ENCODE peak calls at places on chromosomes 5 and 9, in six cellular contexts. One of them, this sample, is unnamed.

GRCh38 chr9:35776018-35776417 is 15.4 kb upstream of the NPR2 start:
- DNase-seq in SW 1271: no peak
- DNase-seq in activated T-helper 2 cell treated with anti-CD3 and anti-CD28 coated beads, Interferon-gamma antibody, Interleukin-2, Interleukin-4, amounts not matched to agents 10 μg/mL and 5 μg/mL and 100 μg/mL, durations not matched to agents 14 hours and 24 hours and 36 hours: no peak
- DNase-seq in stimulated activated CD4-positive, alpha-beta T cell treated with anti-CD3 and anti-CD28 coated beads, Interleukin-1b, Interleukin-23, amount 100 ng/mL, for 24 hours: no peak
- DNase-seq in GOT3: no peak
- DNase-seq in KBM-7: peak
- DNase-seq in this sample: no peak

GRCh38 chr5:61371474-61371873 is 39.4 kb downstream of the ZSWIM6 start:
- DNase-seq in activated T-helper 2 cell treated with anti-CD3 and anti-CD28 coated beads, Interferon-gamma antibody, Interleukin-2, Interleukin-4, amounts not matched to agents 10 μg/mL and 5 μg/mL and 100 μg/mL, durations not matched to agents 14 hours and 24 hours and 36 hours: no peak
- DNase-seq in SW 1271: no peak
- DNase-seq in GOT3: no peak
- DNase-seq in KBM-7: no peak
- DNase-seq in stimulated activated CD4-positive, alpha-beta T cell treated with anti-CD3 and anti-CD28 coated beads, Interleukin-1b, Interleukin-23, amount 100 ng/mL, for 24 hours: no peak
- DNase-seq in this sample: no peak

GRCh38 chr5:33439905-33440481 is 772 bp upstream of the TARS1 start:
- DNase-seq in KBM-7: no peak
- DNase-seq in activated T-helper 2 cell treated with anti-CD3 and anti-CD28 coated beads, Interferon-gamma antibody, Interleukin-2, Interleukin-4, amounts not matched to agents 10 μg/mL and 5 μg/mL and 100 μg/mL, durations not matched to agents 14 hours and 24 hours and 36 hours: no peak
- DNase-seq in SW 1271: no peak
- DNase-seq in GOT3: no peak
- DNase-seq in stimulated activated CD4-positive, alpha-beta T cell treated with anti-CD3 and anti-CD28 coated beads, Interleukin-1b, Interleukin-23, amount 100 ng/mL, for 24 hours: no peak
- DNase-seq in this sample: no peak

GRCh38 chr5:89967806-89968444 is 441.6 kb downstream of the CETN3 start:
- DNase-seq in stimulated activated CD4-positive, alpha-beta T cell treated with anti-CD3 and anti-CD28 coated beads, Interleukin-1b, Interleukin-23, amount 100 ng/mL, for 24 hours: no peak
- DNase-seq in activated T-helper 2 cell treated with anti-CD3 and anti-CD28 coated beads, Interferon-gamma antibody, Interleukin-2, Interleukin-4, amounts not matched to agents 10 μg/mL and 5 μg/mL and 100 μg/mL, durations not matched to agents 14 hours and 24 hours and 36 hours: no peak
- DNase-seq in GOT3: no peak
- DNase-seq in SW 1271: no peak
- DNase-seq in KBM-7: peak
- DNase-seq in this sample: no peak

GRCh38 chr9:2800385-2801179 is 43.3 kb downstream of the PUM3 start:
- DNase-seq in stimulated activated CD4-positive, alpha-beta T cell treated with anti-CD3 and anti-CD28 coated beads, Interleukin-1b, Interleukin-23, amount 100 ng/mL, for 24 hours: no peak
- DNase-seq in SW 1271: no peak
- DNase-seq in GOT3: no peak
- DNase-seq in activated T-helper 2 cell treated with anti-CD3 and anti-CD28 coated beads, Interferon-gamma antibody, Interleukin-2, Interleukin-4, amounts not matched to agents 10 μg/mL and 5 μg/mL and 100 μg/mL, durations not matched to agents 14 hours and 24 hours and 36 hours: no peak
- DNase-seq in KBM-7: no peak
- DNase-seq in this sample: no peak

GRCh38 chr9:97293207-97293721 is 14.2 kb upstream of the CCDC180 start:
- DNase-seq in SW 1271: peak
- DNase-seq in activated T-helper 2 cell treated with anti-CD3 and anti-CD28 coated beads, Interferon-gamma antibody, Interleukin-2, Interleukin-4, amounts not matched to agents 10 μg/mL and 5 μg/mL and 100 μg/mL, durations not matched to agents 14 hours and 24 hours and 36 hours: no peak
- DNase-seq in stimulated activated CD4-positive, alpha-beta T cell treated with anti-CD3 and anti-CD28 coated beads, Interleukin-1b, Interleukin-23, amount 100 ng/mL, for 24 hours: no peak
- DNase-seq in KBM-7: peak
- DNase-seq in GOT3: no peak
- DNase-seq in this sample: peak

GRCh38 chr5:160169326-160169725 is 50.1 kb upstream of the PWWP2A start:
- DNase-seq in SW 1271: no peak
- DNase-seq in activated T-helper 2 cell treated with anti-CD3 and anti-CD28 coated beads, Interferon-gamma antibody, Interleukin-2, Interleukin-4, amounts not matched to agents 10 μg/mL and 5 μg/mL and 100 μg/mL, durations not matched to agents 14 hours and 24 hours and 36 hours: no peak
- DNase-seq in GOT3: peak
- DNase-seq in KBM-7: no peak
- DNase-seq in stimulated activated CD4-positive, alpha-beta T cell treated with anti-CD3 and anti-CD28 coated beads, Interleukin-1b, Interleukin-23, amount 100 ng/mL, for 24 hours: no peak
- DNase-seq in this sample: no peak

GRCh38 chr5:132069561-132069960 is 4.0 kb upstream of the CSF2 start:
- DNase-seq in stimulated activated CD4-positive, alpha-beta T cell treated with anti-CD3 and anti-CD28 coated beads, Interleukin-1b, Interleukin-23, amount 100 ng/mL, for 24 hours: no peak
- DNase-seq in activated T-helper 2 cell treated with anti-CD3 and anti-CD28 coated beads, Interferon-gamma antibody, Interleukin-2, Interleukin-4, amounts not matched to agents 10 μg/mL and 5 μg/mL and 100 μg/mL, durations not matched to agents 14 hours and 24 hours and 36 hours: no peak
- DNase-seq in KBM-7: peak
- DNase-seq in SW 1271: no peak
- DNase-seq in GOT3: no peak
- DNase-seq in this sample: no peak

GRCh38 chr9:138050472-138051330 is 173.1 kb downstream of the CACNA1B start:
- DNase-seq in GOT3: no peak
- DNase-seq in activated T-helper 2 cell treated with anti-CD3 and anti-CD28 coated beads, Interferon-gamma antibody, Interleukin-2, Interleukin-4, amounts not matched to agents 10 μg/mL and 5 μg/mL and 100 μg/mL, durations not matched to agents 14 hours and 24 hours and 36 hours: no peak
- DNase-seq in KBM-7: no peak
- DNase-seq in stimulated activated CD4-positive, alpha-beta T cell treated with anti-CD3 and anti-CD28 coated beads, Interleukin-1b, Interleukin-23, amount 100 ng/mL, for 24 hours: no peak
- DNase-seq in SW 1271: no peak
- DNase-seq in this sample: no peak

GRCh38 chr5:9513825-9514224 is 32.0 kb downstream of the SEMA5A start:
- DNase-seq in SW 1271: peak
- DNase-seq in activated T-helper 2 cell treated with anti-CD3 and anti-CD28 coated beads, Interferon-gamma antibody, Interleukin-2, Interleukin-4, amounts not matched to agents 10 μg/mL and 5 μg/mL and 100 μg/mL, durations not matched to agents 14 hours and 24 hours and 36 hours: no peak
- DNase-seq in stimulated activated CD4-positive, alpha-beta T cell treated with anti-CD3 and anti-CD28 coated beads, Interleukin-1b, Interleukin-23, amount 100 ng/mL, for 24 hours: no peak
- DNase-seq in GOT3: no peak
- DNase-seq in KBM-7: no peak
- DNase-seq in this sample: no peak